ENCODE peak calls at places on chromosomes 11 and 22, in eight cellular contexts. T is dorsolateral prefrontal cortex; R is activated CD4-positive, alpha-beta T cell treated with anti-CD3 and anti-CD28 coated beads, Interleukin-2, amount 10 ng/mL, durations not matched to agents 7 days and 5 days; L is psoas muscle; Y is T-helper 1 cell; F is foreskin melanocyte; W is effector memory CD8-positive, alpha-beta T cell; D is GM13977. N is an unnamed sample.

GRCh38 chr11:114307524-114308203 is 11.5 kb downstream of the NNMT start:
- DNase-seq in W (no peak), R (no peak), L (peak), F (no peak), T (no peak), D (no peak), Y (no peak), N (no peak)

GRCh38 chr11:124970925-124971324 is 16.9 kb downstream of the CCDC15 start:
- DNase-seq in D (no peak), F (no peak), L (no peak), Y (no peak), T (no peak), R (no peak), W (no peak), N (peak)

GRCh38 chr11:67705264-67705663 is 30.8 kb upstream of the ALDH3B2 start:
- DNase-seq in R (no peak), Y (no peak), F (no peak), D (no peak), T (no peak), W (no peak), L (no peak), N (no peak)

GRCh38 chr11:95816037-95816436 is 25.7 kb downstream of the CEP57 start:
- DNase-seq in T (no peak), D (no peak), L (no peak), Y (no peak), R (no peak), F (no peak), W (no peak), N (no peak)

GRCh38 chr11:31809857-31810778 is 1.0 kb downstream of the PAX6 start:
- DNase-seq in L (peak), Y (no peak), F (no peak), D (peak), T (no peak), R (no peak), W (no peak), N (peak)

GRCh38 chr11:134643519-134644042 is 231.5 kb upstream of the B3GAT1 start:
- DNase-seq in T (no peak), L (no peak), W (no peak), F (no peak), D (no peak), R (no peak), Y (no peak), N (peak)

GRCh38 chr11:120759046-120759445 is 247.5 kb downstream of the GRIK4 start:
- DNase-seq in F (no peak), D (no peak), L (no peak), R (no peak), Y (no peak), T (no peak), W (no peak), N (no peak)

GRCh38 chr11:67120881-67121710 is 2.0 kb downstream of the KDM2A start:
- DNase-seq in L (no peak), W (no peak), R (peak), F (peak), Y (no peak), D (peak), T (no peak), N (no peak)

GRCh38 chr11:6864436-6864835 is 1.6 kb downstream of the OR10A2 start:
- DNase-seq in Y (no peak), F (peak), W (no peak), L (no peak), D (no peak), R (no peak), T (no peak), N (no peak)

GRCh38 chr11:14764899-14765527 is 121.4 kb downstream of the PDE3B start:
- DNase-seq in L (no peak), D (peak), T (no peak), F (no peak), Y (peak), W (peak), R (peak), N (no peak)

GRCh38 chr22:24553597-24554315 is 1.2 kb downstream of the GUCD1 start:
- DNase-seq in W (no peak), F (no peak), L (peak), Y (no peak), R (no peak), T (no peak), D (no peak), N (no peak)